ENCODE peak calls at places on chromosomes 6 and 20, in six cellular contexts. One of them, this sample, is unnamed.

GRCh38 chr6:30769088-30769852 is 24.9 kb upstream of the IER3 start:
- DNase-seq in body of pancreas: no peak
- DNase-seq in A549: peak
- DNase-seq in astrocyte of the spinal cord: peak
- DNase-seq in ovary: peak
- DNase-seq in D721Med: no peak
- DNase-seq in this sample: no peak

GRCh38 chr6:52417675-52418111 is 2.4 kb upstream of the EFHC1 start:
- DNase-seq in body of pancreas: no peak
- DNase-seq in A549: no peak
- DNase-seq in astrocyte of the spinal cord: peak
- DNase-seq in ovary: no peak
- DNase-seq in D721Med: no peak
- DNase-seq in this sample: no peak

GRCh38 chr6:37029249-37029959 is 23.9 kb downstream of the FGD2 start:
- DNase-seq in body of pancreas: peak
- DNase-seq in A549: peak
- DNase-seq in astrocyte of the spinal cord: peak
- DNase-seq in ovary: peak
- DNase-seq in D721Med: peak
- DNase-seq in this sample: no peak

GRCh38 chr6:116101298-116101718 is 655 bp downstream of the NT5DC1 start:
- DNase-seq in body of pancreas: no peak
- DNase-seq in A549: no peak
- DNase-seq in astrocyte of the spinal cord: no peak
- DNase-seq in ovary: no peak
- DNase-seq in D721Med: no peak
- DNase-seq in this sample: no peak

GRCh38 chr6:144439016-144439415 is 153.9 kb downstream of the UTRN start:
- DNase-seq in body of pancreas: no peak
- DNase-seq in A549: no peak
- DNase-seq in astrocyte of the spinal cord: no peak
- DNase-seq in ovary: no peak
- DNase-seq in D721Med: no peak
- DNase-seq in this sample: no peak

GRCh38 chr6:143642403-143642802 is 35.4 kb upstream of the PHACTR2 start:
- DNase-seq in body of pancreas: no peak
- DNase-seq in A549: no peak
- DNase-seq in astrocyte of the spinal cord: no peak
- DNase-seq in ovary: no peak
- DNase-seq in D721Med: no peak
- DNase-seq in this sample: no peak

GRCh38 chr6:11368264-11368663 is 135.8 kb upstream of the NEDD9 start:
- DNase-seq in body of pancreas: no peak
- DNase-seq in A549: no peak
- DNase-seq in astrocyte of the spinal cord: peak
- DNase-seq in ovary: no peak
- DNase-seq in D721Med: no peak
- DNase-seq in this sample: no peak

GRCh38 chr6:28281288-28282064 is at the start of gene PGBD1:
- DNase-seq in body of pancreas: peak
- DNase-seq in A549: peak
- DNase-seq in astrocyte of the spinal cord: peak
- DNase-seq in ovary: peak
- DNase-seq in D721Med: peak
- DNase-seq in this sample: peak

GRCh38 chr6:118781897-118782296 is 112.1 kb upstream of the ASF1A start:
- DNase-seq in body of pancreas: no peak
- DNase-seq in A549: no peak
- DNase-seq in astrocyte of the spinal cord: no peak
- DNase-seq in ovary: no peak
- DNase-seq in D721Med: no peak
- DNase-seq in this sample: no peak

GRCh38 chr20:56513096-56513806 is 11.3 kb upstream of the FAM209A start:
- DNase-seq in body of pancreas: no peak
- DNase-seq in A549: no peak
- DNase-seq in astrocyte of the spinal cord: no peak
- DNase-seq in ovary: no peak
- DNase-seq in D721Med: no peak
- DNase-seq in this sample: no peak

GRCh38 chr6:64012351-64013060 is 376.9 kb downstream of the PHF3 start:
- DNase-seq in body of pancreas: no peak
- DNase-seq in A549: peak
- DNase-seq in astrocyte of the spinal cord: peak
- DNase-seq in ovary: no peak
- DNase-seq in D721Med: no peak
- DNase-seq in this sample: no peak

GRCh38 chr20:35618032-35618371 is 2.4 kb downstream of the SPAG4 start:
- DNase-seq in body of pancreas: no peak
- DNase-seq in A549: no peak
- DNase-seq in astrocyte of the spinal cord: no peak
- DNase-seq in ovary: no peak
- DNase-seq in D721Med: no peak
- DNase-seq in this sample: no peak

GRCh38 chr20:50226093-50226974 is 35.7 kb downstream of the CEBPB start:
- DNase-seq in body of pancreas: no peak
- DNase-seq in A549: no peak
- DNase-seq in astrocyte of the spinal cord: no peak
- DNase-seq in ovary: peak
- DNase-seq in D721Med: no peak
- DNase-seq in this sample: no peak

GRCh38 chr6:8315154-8315553 is 120.2 kb downstream of the SLC35B3 start:
- DNase-seq in body of pancreas: no peak
- DNase-seq in A549: no peak
- DNase-seq in astrocyte of the spinal cord: no peak
- DNase-seq in ovary: no peak
- DNase-seq in D721Med: no peak
- DNase-seq in this sample: no peak

GRCh38 chr20:362271-363254 is 15.7 kb downstream of the NRSN2 start:
- DNase-seq in body of pancreas: peak
- DNase-seq in A549: peak
- DNase-seq in astrocyte of the spinal cord: peak
- DNase-seq in ovary: peak
- DNase-seq in D721Med: no peak
- DNase-seq in this sample: no peak

GRCh38 chr20:31476313-31476623 is 1.2 kb downstream of the REM1 start:
- DNase-seq in body of pancreas: no peak
- DNase-seq in A549: no peak
- DNase-seq in astrocyte of the spinal cord: no peak
- DNase-seq in ovary: no peak
- DNase-seq in D721Med: no peak
- DNase-seq in this sample: no peak

GRCh38 chr20:2626853-2627541 is 25.4 kb upstream of the NOP56 start:
- DNase-seq in body of pancreas: no peak
- DNase-seq in A549: no peak
- DNase-seq in astrocyte of the spinal cord: peak
- DNase-seq in ovary: no peak
- DNase-seq in D721Med: no peak
- DNase-seq in this sample: no peak

GRCh38 chr6:49328051-49328450 is 135.0 kb downstream of the MMUT start:
- DNase-seq in body of pancreas: no peak
- DNase-seq in A549: no peak
- DNase-seq in astrocyte of the spinal cord: peak
- DNase-seq in ovary: no peak
- DNase-seq in D721Med: no peak
- DNase-seq in this sample: no peak

GRCh38 chr20:431012-431904 is 23.2 kb downstream of the RBCK1 start:
- DNase-seq in body of pancreas: peak
- DNase-seq in A549: peak
- DNase-seq in astrocyte of the spinal cord: peak
- DNase-seq in ovary: no peak
- DNase-seq in D721Med: peak
- DNase-seq in this sample: no peak

GRCh38 chr6:128390168-128390567 is 130.2 kb downstream of the PTPRK start:
- DNase-seq in body of pancreas: no peak
- DNase-seq in A549: no peak
- DNase-seq in astrocyte of the spinal cord: no peak
- DNase-seq in ovary: no peak
- DNase-seq in D721Med: no peak
- DNase-seq in this sample: no peak

GRCh38 chr6:82704048-82704447 is 340.4 kb downstream of the TPBG start:
- DNase-seq in body of pancreas: no peak
- DNase-seq in A549: no peak
- DNase-seq in astrocyte of the spinal cord: peak
- DNase-seq in ovary: no peak
- DNase-seq in D721Med: no peak
- DNase-seq in this sample: no peak

GRCh38 chr6:137271245-137272183 is 52.3 kb upstream of the IFNGR1 start:
- DNase-seq in body of pancreas: no peak
- DNase-seq in A549: peak
- DNase-seq in astrocyte of the spinal cord: peak
- DNase-seq in ovary: no peak
- DNase-seq in D721Med: no peak
- DNase-seq in this sample: no peak

GRCh38 chr20:23143098-23143497 is 57.0 kb upstream of the CD93 start:
- DNase-seq in body of pancreas: no peak
- DNase-seq in A549: peak
- DNase-seq in astrocyte of the spinal cord: peak
- DNase-seq in ovary: peak
- DNase-seq in D721Med: no peak
- DNase-seq in this sample: no peak

GRCh38 chr20:58478141-58478805 is 36.9 kb downstream of the APCDD1L start:
- DNase-seq in body of pancreas: no peak
- DNase-seq in A549: no peak
- DNase-seq in astrocyte of the spinal cord: no peak
- DNase-seq in ovary: no peak
- DNase-seq in D721Med: no peak
- DNase-seq in this sample: no peak

GRCh38 chr6:41706876-41707564 is 28.4 kb downstream of the TFEB start:
- DNase-seq in body of pancreas: no peak
- DNase-seq in A549: no peak
- DNase-seq in astrocyte of the spinal cord: peak
- DNase-seq in ovary: peak
- DNase-seq in D721Med: no peak
- DNase-seq in this sample: no peak

GRCh38 chr6:54193560-54193959 is 82.3 kb downstream of the MLIP start:
- DNase-seq in body of pancreas: no peak
- DNase-seq in A549: no peak
- DNase-seq in astrocyte of the spinal cord: no peak
- DNase-seq in ovary: no peak
- DNase-seq in D721Med: no peak
- DNase-seq in this sample: no peak

GRCh38 chr20:59131541-59132285 is 31.9 kb upstream of the ZNF831 start:
- DNase-seq in body of pancreas: no peak
- DNase-seq in A549: no peak
- DNase-seq in astrocyte of the spinal cord: no peak
- DNase-seq in ovary: no peak
- DNase-seq in D721Med: no peak
- DNase-seq in this sample: no peak

DNA sequence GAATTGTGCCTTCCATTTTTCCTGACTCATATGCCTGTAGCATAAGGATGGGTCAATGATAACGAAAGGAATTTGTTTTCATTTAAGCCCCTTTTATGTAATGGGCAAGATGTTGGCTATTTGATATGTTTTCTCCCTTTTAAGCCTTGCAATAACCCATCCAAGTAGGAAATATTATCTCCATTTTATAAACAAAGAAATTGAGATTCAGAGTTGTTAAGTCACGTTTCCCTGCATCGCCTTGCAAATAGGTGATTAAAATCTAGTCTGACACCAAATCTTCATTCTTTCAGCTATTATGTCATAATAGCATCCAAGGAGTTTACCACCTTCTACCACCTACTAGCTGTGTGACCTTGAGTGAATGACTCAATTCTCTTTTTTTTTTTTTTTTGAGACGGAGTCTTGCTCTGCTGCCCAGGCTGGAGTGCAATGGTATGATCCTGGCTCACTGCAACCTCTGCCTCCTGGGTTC is 7.0 kb downstream of the HNF4A start:
- DNase-seq in body of pancreas: no peak
- DNase-seq in A549: no peak
- DNase-seq in astrocyte of the spinal cord: no peak
- DNase-seq in ovary: no peak
- DNase-seq in D721Med: no peak
- DNase-seq in this sample: no peak
- TF ChIP-seq CTCF in body of pancreas: no peak
- TF ChIP-seq CTCF in A549: no peak
- TF ChIP-seq CTCF in astrocyte of the spinal cord: no peak
- TF ChIP-seq CTCF in ovary: no peak
- TF ChIP-seq CTCF in D721Med: no peak
- TF ChIP-seq CTCF in this sample: no peak

GRCh38 chr6:134870677-134871498 is 79.0 kb downstream of the ALDH8A1 start:
- DNase-seq in body of pancreas: no peak
- DNase-seq in A549: no peak
- DNase-seq in astrocyte of the spinal cord: peak
- DNase-seq in ovary: no peak
- DNase-seq in D721Med: no peak
- DNase-seq in this sample: no peak

GRCh38 chr6:134868812-134869211 is 81.1 kb downstream of the ALDH8A1 start:
- DNase-seq in body of pancreas: no peak
- DNase-seq in A549: no peak
- DNase-seq in astrocyte of the spinal cord: no peak
- DNase-seq in ovary: no peak
- DNase-seq in D721Med: no peak
- DNase-seq in this sample: no peak

GRCh38 chr6:134875367-134875766 is 74.5 kb downstream of the ALDH8A1 start:
- DNase-seq in body of pancreas: no peak
- DNase-seq in A549: no peak
- DNase-seq in astrocyte of the spinal cord: peak
- DNase-seq in ovary: no peak
- DNase-seq in D721Med: no peak
- DNase-seq in this sample: no peak

GRCh38 chr6:134878136-134878535 is 71.8 kb downstream of the ALDH8A1 start:
- DNase-seq in body of pancreas: no peak
- DNase-seq in A549: no peak
- DNase-seq in astrocyte of the spinal cord: no peak
- DNase-seq in ovary: no peak
- DNase-seq in D721Med: no peak
- DNase-seq in this sample: no peak

GRCh38 chr6:134873500-134874388 is 76.2 kb downstream of the ALDH8A1 start:
- DNase-seq in body of pancreas: no peak
- DNase-seq in A549: no peak
- DNase-seq in astrocyte of the spinal cord: no peak
- DNase-seq in ovary: no peak
- DNase-seq in D721Med: no peak
- DNase-seq in this sample: no peak
- TF ChIP-seq CTCF in body of pancreas: no peak
- TF ChIP-seq CTCF in A549: no peak
- TF ChIP-seq CTCF in astrocyte of the spinal cord: no peak
- TF ChIP-seq CTCF in ovary: no peak
- TF ChIP-seq CTCF in D721Med: no peak
- TF ChIP-seq CTCF in this sample: no peak

GRCh38 chr6:87393026-87393622 is 14.6 kb upstream of the CFAP206 start:
- DNase-seq in body of pancreas: peak
- DNase-seq in A549: peak
- DNase-seq in astrocyte of the spinal cord: peak
- DNase-seq in ovary: no peak
- DNase-seq in D721Med: no peak
- DNase-seq in this sample: no peak

GRCh38 chr6:87396595-87397392 is 11.0 kb upstream of the CFAP206 start:
- DNase-seq in body of pancreas: no peak
- DNase-seq in A549: no peak
- DNase-seq in astrocyte of the spinal cord: no peak
- DNase-seq in ovary: no peak
- DNase-seq in D721Med: no peak
- DNase-seq in this sample: no peak

GRCh38 chr6:87391334-87391733 is 16.4 kb upstream of the CFAP206 start:
- DNase-seq in body of pancreas: no peak
- DNase-seq in A549: peak
- DNase-seq in astrocyte of the spinal cord: peak
- DNase-seq in ovary: no peak
- DNase-seq in D721Med: no peak
- DNase-seq in this sample: no peak
- TF ChIP-seq CTCF in body of pancreas: peak
- TF ChIP-seq CTCF in A549: peak
- TF ChIP-seq CTCF in astrocyte of the spinal cord: peak
- TF ChIP-seq CTCF in ovary: no peak
- TF ChIP-seq CTCF in D721Med: peak
- TF ChIP-seq CTCF in this sample: peak

GRCh38 chr6:71246596-71246995 is 42.0 kb upstream of the OGFRL1 start:
- DNase-seq in body of pancreas: no peak
- DNase-seq in A549: no peak
- DNase-seq in astrocyte of the spinal cord: no peak
- DNase-seq in ovary: no peak
- DNase-seq in D721Med: no peak
- DNase-seq in this sample: no peak
- TF ChIP-seq CTCF in body of pancreas: no peak
- TF ChIP-seq CTCF in A549: no peak
- TF ChIP-seq CTCF in astrocyte of the spinal cord: no peak
- TF ChIP-seq CTCF in ovary: no peak
- TF ChIP-seq CTCF in D721Med: no peak
- TF ChIP-seq CTCF in this sample: no peak